ENCODE peak calls at places on chromosome 18, in five cellular contexts. U is skeletal muscle cell; Q is stimulated activated CD4-positive, alpha-beta T cell treated with anti-CD3 and anti-CD28 coated beads, Interleukin-4, amount 100 ng/mL, for 24 hours; E is astrocyte of the spinal cord; D is AG09319. S is an unnamed sample.

GRCh38 chr18:46621871-46622270 is 35.1 kb downstream of the LOXHD1 start:
- DNase-seq in U (no peak), Q (no peak), E (no peak), D (no peak), S (no peak)

GRCh38 chr18:56900195-56901094 is 246.4 kb upstream of the BOD1L2 start:
- DNase-seq in U (no peak), Q (no peak), E (no peak), D (no peak), S (no peak)

GRCh38 chr18:456361-456821 is 44.1 kb downstream of the COLEC12 start:
- DNase-seq in U (peak), Q (no peak), E (peak), D (peak), S (no peak)

GRCh38 chr18:46320928-46321855 is 217.0 kb downstream of the HAUS1 start:
- DNase-seq in U (no peak), Q (no peak), E (peak), D (peak), S (peak)

GRCh38 chr18:60027397-60027796 is 127.6 kb downstream of the PMAIP1 start:
- DNase-seq in U (no peak), Q (no peak), E (no peak), D (no peak), S (no peak)

GRCh38 chr18:43213816-43214215 is 63.5 kb downstream of the SYT4 start:
- DNase-seq in U (no peak), Q (no peak), E (no peak), D (no peak), S (no peak)

GRCh38 chr18:51235011-51235789 is 37.7 kb upstream of the MEX3C start:
- DNase-seq in U (no peak), Q (peak), E (peak), D (no peak), S (peak)

GRCh38 chr18:31203086-31203793 is 40.6 kb upstream of the DSC1 start:
- DNase-seq in U (no peak), Q (no peak), E (no peak), D (no peak), S (no peak)

GRCh38 chr18:10239138-10239537 is 215.3 kb upstream of the APCDD1 start:
- DNase-seq in U (no peak), Q (no peak), E (no peak), D (peak), S (no peak)

GRCh38 chr18:8261651-8262091 is 347.6 kb upstream of the RAB12 start:
- DNase-seq in U (no peak), Q (no peak), E (no peak), D (peak), S (no peak)

GRCh38 chr18:6610436-6610835 is 119.1 kb upstream of the ARHGAP28 start:
- DNase-seq in U (no peak), Q (no peak), E (no peak), D (no peak), S (no peak)

GRCh38 chr18:58552057-58552461 is 76.8 kb downstream of the ALPK2 start:
- DNase-seq in U (no peak), Q (peak), E (peak), D (no peak), S (no peak)

GRCh38 chr18:23743733-23744333 is 54.6 kb downstream of the LAMA3 start:
- DNase-seq in U (no peak), Q (no peak), E (no peak), D (no peak), S (no peak)

GRCh38 chr18:49431563-49431962 is 28.9 kb downstream of the DYM start:
- DNase-seq in U (no peak), Q (no peak), E (no peak), D (no peak), S (no peak)

S was measured in H54.